ENCODE peak calls at places on chromosomes 16 and 17, in five cellular contexts. D is keratinocyte, S is colonic mucosa, I is IMR-90, V is kidney. F is an unnamed sample. For H3K4me1, the result is how much of the 10 kb centered on the place peaks cover.

GRCh38 chr16:67430504-67431076 is 331 bp upstream of the HSD11B2 start:
- DNase-seq in D (no peak), S (peak), I (no peak), V (peak), F (no peak)

GRCh38 chr17:52027620-52028019 is 130.9 kb downstream of the CA10 start:
- DNase-seq in D (peak), S (no peak), I (no peak), V (no peak), F (peak)

GRCh38 chr16:50797456-50797855 is 55.6 kb downstream of the CYLD start:
- DNase-seq in D (no peak), S (no peak), I (peak), V (no peak), F (peak)

GRCh38 chr16:66673691-66674090 is 22.9 kb downstream of the CMTM4 start:
- DNase-seq in D (no peak), S (no peak), I (no peak), V (no peak), F (no peak)

GRCh38 chr16:7182510-7183109 is 150.0 kb upstream of the RBFOX1 start:
- DNase-seq in D (no peak), S (no peak), I (no peak), V (no peak), F (peak)

GRCh38 chr17:36008998-36009665 is 7.8 kb upstream of the CCL15 start:
- DNase-seq in D (no peak), S (peak), I (peak), V (no peak), F (no peak)

GRCh38 chr16:56389554-56389953 is 35.8 kb downstream of the AMFR start:
- DNase-seq in D (peak), S (no peak), I (peak), V (no peak), F (peak)

GRCh38 chr17:83183951-83184506 is 104.6 kb downstream of the METRNL start:
- DNase-seq in D (no peak), S (peak), I (no peak), V (no peak), F (no peak)

GRCh38 chr17:29155235-29155965 is 24.8 kb downstream of the MYO18A start:
- DNase-seq in D (no peak), S (peak), I (peak), V (peak), F (peak)

GRCh38 chr17:82050761-82051641 is 610 bp downstream of the RFNG start:
- DNase-seq in D (no peak), S (no peak), I (no peak), V (peak), F (peak)

GRCh38 chr17:28549274-28550132 is 2.9 kb downstream of the UNC119 start:
- DNase-seq in D (no peak), S (no peak), I (no peak), V (peak), F (no peak)

GRCh38 chr17:11986939-11987329 is 10.3 kb downstream of the ZNF18 start:
- DNase-seq in D (no peak), S (no peak), I (peak), V (no peak), F (peak)

GRCh38 chr16:50662306-50662940 is 18.7 kb downstream of the SNX20 start:
- DNase-seq in D (no peak), S (no peak), I (no peak), V (no peak), F (no peak)

GRCh38 chr16:56012479-56012811 is 137.3 kb upstream of the CES5A start:
- DNase-seq in D (no peak), S (no peak), I (no peak), V (no peak), F (no peak)

GRCh38 chr17:38485146-38485468 is 56.8 kb downstream of the ARHGAP23 start:
- DNase-seq in D (no peak), S (no peak), I (no peak), V (no peak), F (no peak)

GRCh38 chr17:3983945-3984484 is 19.8 kb upstream of the ATP2A3 start:
- DNase-seq in D (no peak), S (no peak), I (peak), V (peak), F (no peak)

GRCh38 chr17:39002991-39003715 is 36.0 kb upstream of the FBXO47 start:
- DNase-seq in D (no peak), S (peak), I (no peak), V (peak), F (peak)

GRCh38 chr17:82880620-82881019 is 40.8 kb upstream of the ZNF750 start:
- DNase-seq in D (no peak), S (no peak), I (no peak), V (peak), F (no peak)

GRCh38 chr17:78557598-78558039 is 19.6 kb downstream of the DNAH17 start:
- DNase-seq in D (no peak), S (no peak), I (peak), V (no peak), F (peak)

GRCh38 chr16:88541831-88542230 is 28.4 kb upstream of the ZC3H18 start:
- DNase-seq in D (no peak), S (no peak), I (no peak), V (no peak), F (no peak)

GRCh38 chr17:31392002-31392855 is 754 bp downstream of the RAB11FIP4 start:
- DNase-seq in D (no peak), S (no peak), I (no peak), V (no peak), F (no peak)

GRCh38 chr17:56521439-56522141 is 71.9 kb upstream of the NOG start:
- DNase-seq in D (no peak), S (no peak), I (no peak), V (no peak), F (no peak)

GRCh38 chr16:84993926-84994325 is 17.4 kb downstream of the ZDHHC7 start:
- DNase-seq in D (no peak), S (no peak), I (no peak), V (peak), F (no peak)
- H3K4me1 ChIP-seq in D (under half), S (under half), I (under half), V (under half), F (under half)

GRCh38 chr17:80264793-80265075 is 4.1 kb downstream of the RNF213 start:
- DNase-seq in D (no peak), S (no peak), I (no peak), V (no peak), F (no peak)

GRCh38 chr17:80264048-80264792 is 3.6 kb downstream of the RNF213 start:
- DNase-seq in D (no peak), S (no peak), I (no peak), V (no peak), F (no peak)

GRCh38 chr17:80267391-80267790 is 6.7 kb downstream of the RNF213 start:
- DNase-seq in D (no peak), S (no peak), I (peak), V (no peak), F (no peak)

GRCh38 chr17:80263253-80264047 is 2.8 kb downstream of the RNF213 start:
- DNase-seq in D (no peak), S (peak), I (peak), V (peak), F (peak)

DNA sequence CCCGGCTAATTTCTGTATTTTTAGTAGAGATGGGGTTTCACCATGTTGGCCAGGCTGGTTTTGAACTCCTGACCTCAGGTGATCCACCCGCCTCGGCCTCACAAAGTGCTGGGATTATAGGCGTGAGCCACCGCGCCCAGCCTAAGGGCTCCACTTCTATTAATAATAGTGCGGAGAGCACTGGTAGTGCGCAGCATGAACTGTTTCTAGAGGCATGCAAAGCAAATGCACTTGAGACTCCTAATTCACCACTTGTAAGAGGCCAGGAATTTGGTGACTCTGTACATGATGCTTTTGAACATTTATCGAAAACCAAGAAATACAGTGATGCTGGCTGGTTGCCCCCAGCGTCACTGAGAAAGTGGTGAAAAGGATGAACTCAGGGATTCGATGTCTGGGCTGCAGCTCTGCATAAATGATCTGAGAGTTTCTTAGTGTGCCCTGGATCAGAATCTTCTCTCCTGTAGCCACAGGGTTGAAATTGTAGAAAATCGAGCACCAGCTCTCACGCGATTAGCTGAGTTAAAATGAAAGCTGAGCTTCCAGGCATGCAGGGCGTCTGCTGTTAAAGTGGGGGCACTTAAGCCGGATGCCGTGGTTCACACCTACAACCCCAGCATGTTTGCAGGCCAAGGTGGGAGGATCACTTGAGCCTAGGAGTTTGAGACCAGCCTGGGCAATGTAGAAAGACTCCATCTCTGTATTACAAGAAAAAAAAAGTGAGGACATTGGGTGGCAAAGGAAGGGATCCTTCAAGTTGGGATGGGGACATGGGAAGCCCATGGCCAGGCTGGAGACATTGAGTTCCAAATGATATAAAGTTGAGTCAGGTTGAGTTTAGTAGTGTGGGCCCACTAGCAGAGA is 4.8 kb downstream of the RNF213 start:
- DNase-seq in D (no peak), S (no peak), I (no peak), V (no peak), F (no peak)
- H3K4me3 ChIP-seq in D (no peak), S (peak), I (no peak), V (no peak), F (no peak)

GRCh38 chr16:80936410-80936809 is 70.3 kb downstream of the CMC2 start:
- DNase-seq in D (no peak), S (no peak), I (peak), V (no peak), F (peak)
- H3K9ac ChIP-seq in D (no peak), S (no peak), I (no peak), V (no peak), F (no peak)

DNA sequence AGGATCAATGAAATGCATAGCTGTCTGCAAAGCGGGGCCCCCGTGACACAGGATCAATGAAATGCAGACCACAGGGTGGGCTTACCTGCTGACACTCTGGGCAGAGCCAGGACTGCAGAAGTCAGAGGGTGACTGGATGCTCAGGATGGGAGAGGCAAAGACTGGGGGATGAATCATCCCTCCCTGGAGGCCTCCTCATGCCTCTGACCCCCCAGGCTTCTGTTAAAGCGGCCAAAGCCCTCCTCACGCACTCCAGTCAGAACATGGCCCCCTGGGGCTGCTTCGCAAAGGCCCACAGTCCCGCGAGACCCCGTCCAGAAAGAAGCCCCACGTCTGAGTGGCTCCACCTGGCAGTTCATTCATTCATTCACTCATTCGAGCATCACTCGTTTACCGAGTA is 38.4 kb upstream of the FOXF1 start:
- DNase-seq in D (no peak), S (no peak), I (peak), V (no peak), F (no peak)
- H3K4me1 ChIP-seq in D (under half), S (under half), I (under half), V (under half), F (under half)

GRCh38 chr16:728131-728889 is 1.4 kb downstream of the HAGHL start:
- DNase-seq in D (no peak), S (peak), I (peak), V (peak), F (peak)

GRCh38 chr16:727291-727977 is 528 bp downstream of the HAGHL start:
- DNase-seq in D (no peak), S (peak), I (no peak), V (peak), F (peak)

GRCh38 chr16:730666-731509 is 4.0 kb downstream of the HAGHL start:
- DNase-seq in D (no peak), S (no peak), I (no peak), V (peak), F (no peak)

GRCh38 chr16:729768-730665 is 3.1 kb downstream of the HAGHL start:
- DNase-seq in D (no peak), S (no peak), I (no peak), V (peak), F (no peak)

DNA sequence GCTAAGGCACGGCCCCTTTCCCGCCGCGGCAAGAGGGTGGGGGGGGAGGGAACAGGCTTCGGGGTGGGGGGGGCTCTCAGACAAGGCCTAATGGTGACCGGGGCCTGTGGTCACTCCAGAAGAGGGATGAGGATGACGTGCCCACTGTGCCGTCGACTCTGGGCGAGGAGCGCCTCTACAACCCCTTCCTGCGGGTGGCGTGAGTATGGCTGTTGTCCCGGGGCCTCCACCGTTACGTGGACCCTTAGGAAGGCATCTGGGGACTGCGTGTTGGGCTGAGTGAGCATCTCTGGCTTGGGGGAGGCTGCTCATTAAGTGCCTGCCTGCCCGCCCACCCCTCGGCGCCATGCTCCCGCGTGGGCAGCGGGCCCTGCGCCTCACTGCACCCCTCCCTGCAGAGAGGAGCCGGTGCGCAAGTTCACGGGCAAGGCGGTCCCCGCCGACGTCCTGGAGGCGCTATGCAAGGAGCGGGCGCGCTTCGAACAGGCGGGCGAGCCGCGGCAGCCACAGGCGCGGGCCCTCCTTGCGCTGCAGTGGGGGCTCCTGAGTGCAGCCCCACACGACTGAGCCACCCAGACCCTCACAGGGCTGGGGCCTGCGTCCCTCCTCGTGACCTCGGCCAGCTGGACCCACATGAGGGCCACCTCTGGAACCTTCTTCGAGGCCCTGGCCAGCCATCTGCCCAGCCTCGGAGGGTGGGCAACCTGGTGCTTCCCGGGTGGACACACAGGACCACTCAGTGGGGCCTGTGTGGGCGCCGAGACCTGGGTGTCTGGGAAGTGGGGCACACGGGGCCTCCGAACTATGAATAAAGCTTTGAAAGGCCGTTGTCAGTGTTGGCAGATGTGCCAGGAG is 2.2 kb downstream of the HAGHL start:
- DNase-seq in D (no peak), S (no peak), I (no peak), V (peak), F (no peak)
- H3K4me3 ChIP-seq in D (no peak), S (no peak), I (no peak), V (no peak), F (peak)

GRCh38 chr16:11976850-11977205 is 294 bp downstream of the SNX29 start:
- DNase-seq in D (no peak), S (no peak), I (no peak), V (no peak), F (no peak)
- H3K9ac ChIP-seq in D (peak), S (peak), I (peak), V (peak), F (peak)

GRCh38 chr17:76709077-76709950 is 1.5 kb downstream of the MXRA7 start:
- DNase-seq in D (no peak), S (peak), I (peak), V (peak), F (peak)
- H3K4me1 ChIP-seq in D (under half), S (under half), I (under half), V (under half), F (under half)

GRCh38 chr16:22814330-22815105 is 556 bp downstream of the HS3ST2 start:
- DNase-seq in D (no peak), S (no peak), I (no peak), V (peak), F (no peak)
- H3K4me3 ChIP-seq in D (peak), S (peak), I (no peak), V (no peak), F (peak)

DNA sequence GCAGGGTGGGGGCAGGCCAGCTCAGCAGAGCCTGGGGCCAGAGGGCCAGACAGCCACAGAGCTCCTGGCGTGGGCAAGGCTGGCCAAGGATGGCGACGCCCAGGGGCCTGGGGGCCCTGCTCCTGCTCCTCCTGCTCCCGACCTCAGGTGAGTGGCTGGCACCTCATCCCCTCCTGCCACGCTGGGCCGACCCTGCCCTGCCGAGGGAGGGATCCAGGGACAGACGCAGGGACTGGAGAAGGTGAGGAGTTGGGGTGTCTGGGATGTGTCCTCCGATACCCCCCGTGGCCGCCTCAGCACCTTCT is at the start of gene ADGRG3:
- DNase-seq in D (no peak), S (no peak), I (no peak), V (peak), F (no peak)
- H3K9ac ChIP-seq in D (no peak), S (no peak), I (no peak), V (no peak), F (no peak)